ENCODE peak calls at places on chromosomes 4 and X, in nine cellular contexts. H is heart left ventricle; K is breast epithelium; V is colonic mucosa; O is effector memory CD4-positive, alpha-beta T cell; U is tibial nerve; Y is CD8-positive, alpha-beta memory T cell; Q is aorta; C is CD4-positive, CD25-positive, alpha-beta regulatory T cell. P is an unnamed sample.

GRCh38 chr4:125317526-125317880 is 2.7 kb downstream of the FAT4 start:
- DNase-seq in U (peak; percentile 38), K (no peak), Y (no peak), Q (peak; percentile 85), O (no peak), H (peak; percentile 40), C (no peak), V (peak; percentile 22), P (no peak)

GRCh38 chr4:15018389-15018788 is 16.1 kb downstream of the CPEB2 start:
- DNase-seq in Q (no peak), U (no peak), H (no peak), O (no peak), Y (no peak), K (no peak), C (no peak), V (no peak), P (no peak)

GRCh38 chr4:115090483-115091075 is 22.8 kb downstream of the NDST4 start:
- DNase-seq in O (no peak), Q (no peak), Y (no peak), C (no peak), V (no peak), U (no peak), K (no peak), H (no peak), P (no peak)

GRCh38 chrX:110116581-110116980 is 113.7 kb downstream of the TMEM164 start:
- DNase-seq in V (no peak), K (no peak), O (no peak), U (no peak), Q (no peak), Y (no peak), H (no peak), C (no peak), P (no peak)

GRCh38 chr4:4995103-4995761 is 24.0 kb downstream of the CYTL1 start:
- DNase-seq in Q (peak; percentile 90), V (peak; percentile 73), Y (peak; percentile 5), K (peak; percentile 78), H (peak; percentile 70), C (peak; percentile 18), O (no peak), U (peak; percentile 73), P (no peak)

GRCh38 chrX:38249965-38250364 is 29.3 kb upstream of the SRPX start:
- DNase-seq in Q (no peak), O (no peak), U (no peak), K (no peak), V (no peak), H (no peak), Y (no peak), C (no peak), P (no peak)

GRCh38 chr4:93827272-93827947 is 1.1 kb upstream of the ATOH1 start:
- DNase-seq in C (no peak), K (no peak), O (no peak), Q (no peak), V (peak; percentile 62), Y (no peak), U (no peak), H (no peak), P (no peak)

GRCh38 chr4:98801259-98801725 is 127.6 kb downstream of the EIF4E start:
- DNase-seq in V (no peak), C (no peak), H (no peak), Y (no peak), O (no peak), Q (no peak), U (no peak), K (no peak), P (no peak)

GRCh38 chr4:72440404-72440803 is 128.6 kb downstream of the ADAMTS3 start:
- DNase-seq in O (no peak), V (no peak), Y (no peak), C (no peak), H (no peak), K (no peak), U (no peak), Q (no peak), P (no peak)

GRCh38 chrX:136303041-136303440 is 2.3 kb downstream of the ADGRG4 start:
- DNase-seq in C (no peak), H (no peak), Y (no peak), O (no peak), Q (no peak), U (no peak), K (no peak), V (no peak), P (no peak)

GRCh38 chr4:39565925-39566630 is 38.8 kb upstream of the UGDH start:
- DNase-seq in Y (no peak), C (no peak), K (no peak), H (no peak), V (no peak), O (no peak), U (no peak), Q (no peak), P (no peak)

GRCh38 chr4:101355246-101355645 is 7.9 kb upstream of the PPP3CA start:
- DNase-seq in U (no peak), Y (no peak), K (no peak), C (no peak), V (no peak), H (no peak), O (no peak), Q (no peak), P (no peak)

GRCh38 chr4:158079661-158080060 is 93.2 kb downstream of the GASK1B start:
- DNase-seq in Q (no peak), U (no peak), H (no peak), K (no peak), V (no peak), C (no peak), Y (no peak), O (no peak), P (no peak)

GRCh38 chr4:38235338-38235737 is 275.1 kb downstream of the PTTG2 start:
- DNase-seq in Q (no peak), H (no peak), U (no peak), Y (no peak), V (no peak), O (no peak), K (no peak), C (no peak), P (no peak)

GRCh38 chr4:149584703-149585102 is 230.9 kb downstream of the IQCM start:
- DNase-seq in V (no peak), Q (no peak), H (no peak), U (no peak), K (no peak), O (no peak), C (no peak), Y (no peak), P (no peak)

GRCh38 chr4:185786422-185786821 is 25.6 kb downstream of the SORBS2 start:
- DNase-seq in O (no peak), V (no peak), Q (no peak), H (no peak), K (no peak), Y (no peak), C (no peak), U (no peak), P (no peak)

DNA sequence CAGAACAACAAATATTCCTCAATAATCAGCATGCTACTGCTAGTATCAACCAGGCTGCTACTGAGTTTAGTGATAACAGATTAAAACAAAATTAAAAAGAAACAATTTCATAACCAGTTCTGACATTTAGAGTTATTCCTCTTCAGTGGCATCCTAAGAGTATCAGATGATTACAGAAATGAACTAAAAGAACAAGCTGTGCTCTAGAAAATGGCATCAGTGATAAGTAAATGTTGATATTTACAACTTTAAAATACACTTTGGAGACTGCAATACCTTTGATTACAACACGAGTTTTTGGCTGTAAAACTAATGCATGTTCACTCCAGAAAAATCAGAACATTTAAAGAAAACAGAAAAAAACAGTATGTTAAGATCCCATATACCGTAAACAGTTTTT is 72.9 kb downstream of the ADGRA3 start:
- DNase-seq in K (no peak), Y (no peak), U (no peak), V (no peak), C (no peak), O (no peak), Q (no peak), H (no peak), P (no peak)
- H3K4me3 ChIP-seq in K (no peak overlapping the region), Y (no peak overlapping the region), U (no peak overlapping the region), V (no peak overlapping the region), C (no peak overlapping the region), O (no peak overlapping the region), Q (no peak overlapping the region), H (no peak overlapping the region), P (no peak overlapping the region)

GRCh38 chr4:1793940-1794808 is 1.1 kb downstream of the FGFR3 start:
- DNase-seq in K (no peak), V (no peak), O (no peak), C (no peak), U (no peak), Q (no peak), H (no peak), Y (no peak), P (no peak)

GRCh38 chr4:1797298-1797860 is 4.3 kb downstream of the FGFR3 start:
- DNase-seq in C (no peak), H (no peak), Y (no peak), K (no peak), Q (no peak), U (no peak), V (no peak), O (no peak), P (no peak)

GRCh38 chr4:1796486-1797204 is 3.6 kb downstream of the FGFR3 start:
- DNase-seq in O (no peak), U (no peak), C (no peak), K (no peak), Q (no peak), V (no peak), Y (no peak), H (no peak), P (no peak)

GRCh38 chr4:1794809-1795303 is 1.8 kb downstream of the FGFR3 start:
- DNase-seq in V (no peak), O (no peak), K (no peak), U (no peak), H (no peak), Q (no peak), Y (no peak), C (no peak), P (no peak)

GRCh38 chr4:1795304-1796195 is 2.5 kb downstream of the FGFR3 start:
- DNase-seq in K (no peak), U (no peak), Q (no peak), O (no peak), Y (no peak), H (no peak), C (no peak), V (peak; percentile 78), P (no peak)
- H3K9me3 ChIP-seq in K (no peaks in the 10 kb centered on the region), U (no peaks in the 10 kb centered on the region), Q (no peaks in the 10 kb centered on the region), O (no peaks in the 10 kb centered on the region), Y (no peaks in the 10 kb centered on the region), H (no peaks in the 10 kb centered on the region), C (no peaks in the 10 kb centered on the region), V (no peaks in the 10 kb centered on the region), P (no peaks in the 10 kb centered on the region)

DNA sequence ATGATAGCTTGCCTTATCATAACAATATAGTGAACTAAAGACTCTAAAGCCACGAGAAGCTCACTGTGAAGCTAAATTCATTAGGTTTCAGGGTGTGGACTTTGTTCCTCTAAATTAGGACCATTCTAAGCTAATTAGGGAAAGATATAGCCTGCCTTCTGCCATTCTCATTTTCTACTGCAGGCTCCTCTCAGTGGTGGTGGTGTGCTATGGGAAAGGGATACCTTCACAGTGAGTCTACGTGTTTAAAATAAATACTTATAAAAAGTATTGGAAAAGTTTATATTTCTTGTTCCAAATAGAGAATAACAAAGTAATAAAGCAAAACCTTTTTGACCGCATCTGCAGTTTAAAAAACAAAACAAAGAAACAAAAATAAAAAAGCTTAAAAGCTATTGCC is 327.7 kb downstream of the PAPSS1 start:
- DNase-seq in Q (no peak), U (no peak), O (no peak), K (no peak), C (no peak), V (no peak), Y (no peak), H (no peak), P (no peak)
- H3K4me3 ChIP-seq in Q (no peak overlapping the region), U (no peak overlapping the region), O (no peak overlapping the region), K (no peak overlapping the region), C (no peak overlapping the region), V (no peak overlapping the region), Y (no peak overlapping the region), H (no peak overlapping the region), P (no peak overlapping the region)

GRCh38 chr4:625631-626031 is 258 bp downstream of the PDE6B start:
- DNase-seq in Y (no peak), K (no peak), U (no peak), H (no peak), V (no peak), Q (peak; percentile 67), O (no peak), C (no peak), P (no peak)
- H3K9me3 ChIP-seq in Y (no peaks in the 10 kb centered on the region), K (no peaks in the 10 kb centered on the region), U (no peaks in the 10 kb centered on the region), H (no peaks in the 10 kb centered on the region), V (no peaks in the 10 kb centered on the region), Q (no peaks in the 10 kb centered on the region), O (no peaks in the 10 kb centered on the region), C (no peaks in the 10 kb centered on the region), P (no peaks in the 10 kb centered on the region)